ENCODE peak calls at places on chromosomes 11 and 22, in eight cellular contexts. E is stomach, P is GM12878, T is esophagus squamous epithelium, Z is suprapubic skin, B is A549, A is ovary, S is body of pancreas. N is an unnamed sample. For H3K4me1, the result is how much of the 10 kb centered on the place peaks cover.

GRCh38 chr11:75270896-75271415 is 30.4 kb downstream of the TPBGL start:
- DNase-seq in E (no peak), P (no peak), T (no peak), Z (peak), B (peak), A (no peak), S (no peak), N (no peak)

GRCh38 chr11:130798280-130798679 is 118.0 kb downstream of the SNX19 start:
- DNase-seq in E (no peak), P (no peak), T (no peak), Z (no peak), B (peak), A (no peak), S (no peak), N (no peak)

GRCh38 chr11:95923730-95924413 is at the start of gene MTMR2:
- DNase-seq in E (peak), P (peak), T (peak), Z (peak), B (peak), A (peak), S (peak), N (peak)

GRCh38 chr11:47395225-47396048 is 13.0 kb upstream of the SLC39A13 start:
- DNase-seq in E (no peak), P (no peak), T (no peak), Z (peak), B (no peak), A (no peak), S (no peak), N (no peak)

GRCh38 chr11:84437129-84438123 is 1151.3 kb upstream of the CCDC90B start:
- DNase-seq in E (peak), P (peak), T (no peak), Z (no peak), B (peak), A (no peak), S (peak), N (no peak)

GRCh38 chr11:111176603-111177002 is 68.9 kb upstream of the POU2AF2 start:
- DNase-seq in E (no peak), P (peak), T (no peak), Z (no peak), B (no peak), A (no peak), S (no peak), N (no peak)

GRCh38 chr22:47600281-47600680 is 837.8 kb downstream of the TBC1D22A start:
- DNase-seq in E (no peak), P (no peak), T (no peak), Z (peak), B (no peak), A (no peak), S (no peak), N (no peak)

GRCh38 chr11:19232910-19233503 is 7.7 kb downstream of the E2F8 start:
- DNase-seq in E (no peak), P (no peak), T (no peak), Z (no peak), B (peak), A (no peak), S (no peak), N (no peak)

GRCh38 chr11:28346721-28347120 is 238.5 kb downstream of the METTL15 start:
- DNase-seq in E (no peak), P (no peak), T (no peak), Z (no peak), B (no peak), A (no peak), S (no peak), N (no peak)

GRCh38 chr11:27213232-27213660 is 149.8 kb downstream of the CCDC34 start:
- DNase-seq in E (no peak), P (peak), T (no peak), Z (no peak), B (no peak), A (no peak), S (peak), N (no peak)

GRCh38 chr22:23531283-23531921 is 48.7 kb downstream of the IGLL1 start:
- DNase-seq in E (no peak), P (no peak), T (no peak), Z (peak), B (no peak), A (no peak), S (no peak), N (no peak)

GRCh38 chr11:58575377-58576020 is at the start of gene LPXN:
- DNase-seq in E (no peak), P (no peak), T (no peak), Z (no peak), B (no peak), A (no peak), S (peak), N (no peak)
- H3K4me1 ChIP-seq in E (half or more), P (under half), T (under half), Z (half or more), B (under half), A (under half), S (under half), N (under half)

GRCh38 chr22:19132693-19133400 is 1.7 kb downstream of the TSSK2 start:
- DNase-seq in E (no peak), P (no peak), T (no peak), Z (no peak), B (no peak), A (no peak), S (no peak), N (no peak)
- TF ChIP-seq POLR2A in E (no peak), P (no peak), T (no peak), Z (no peak), B (no peak), A (no peak), S (no peak), N (no peak)

DNA sequence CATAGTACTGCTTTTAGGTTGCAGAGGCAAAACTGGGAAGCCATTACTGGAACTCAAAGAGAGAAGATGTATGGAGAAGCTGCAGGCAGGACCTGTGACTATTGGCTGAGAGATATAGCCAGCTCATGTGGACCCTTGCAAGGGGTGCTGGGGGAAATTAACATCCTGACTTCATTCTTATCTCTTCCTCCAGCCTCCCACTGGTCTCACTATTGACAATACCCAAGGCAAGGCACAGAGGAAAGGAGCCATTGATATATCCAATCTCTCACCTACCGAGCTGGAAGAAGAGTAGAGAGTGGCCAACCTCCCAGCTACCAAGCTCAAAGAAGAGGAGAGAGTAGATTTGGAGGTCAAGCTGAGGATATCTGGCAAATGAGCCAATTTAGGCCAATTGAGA is 36.8 kb upstream of the ZBED5 start:
- DNase-seq in E (no peak), P (no peak), T (no peak), Z (no peak), B (no peak), A (no peak), S (no peak), N (no peak)
- H3K4me1 ChIP-seq in E (under half), P (under half), T (under half), Z (under half), B (half or more), A (under half), S (under half), N (under half)

GRCh38 chr22:27114186-27114585 is 456.8 kb downstream of the MIAT start:
- DNase-seq in E (no peak), P (no peak), T (no peak), Z (no peak), B (no peak), A (no peak), S (no peak), N (no peak)

GRCh38 chr22:27112273-27112672 is 454.9 kb downstream of the MIAT start:
- DNase-seq in E (no peak), P (no peak), T (no peak), Z (no peak), B (peak), A (no peak), S (no peak), N (no peak)

GRCh38 chr22:27111796-27112195 is 454.4 kb downstream of the MIAT start:
- DNase-seq in E (no peak), P (no peak), T (no peak), Z (no peak), B (no peak), A (no peak), S (no peak), N (no peak)

GRCh38 chr22:27115410-27115809 is 458.0 kb downstream of the MIAT start:
- DNase-seq in E (no peak), P (no peak), T (no peak), Z (no peak), B (no peak), A (no peak), S (no peak), N (no peak)

DNA sequence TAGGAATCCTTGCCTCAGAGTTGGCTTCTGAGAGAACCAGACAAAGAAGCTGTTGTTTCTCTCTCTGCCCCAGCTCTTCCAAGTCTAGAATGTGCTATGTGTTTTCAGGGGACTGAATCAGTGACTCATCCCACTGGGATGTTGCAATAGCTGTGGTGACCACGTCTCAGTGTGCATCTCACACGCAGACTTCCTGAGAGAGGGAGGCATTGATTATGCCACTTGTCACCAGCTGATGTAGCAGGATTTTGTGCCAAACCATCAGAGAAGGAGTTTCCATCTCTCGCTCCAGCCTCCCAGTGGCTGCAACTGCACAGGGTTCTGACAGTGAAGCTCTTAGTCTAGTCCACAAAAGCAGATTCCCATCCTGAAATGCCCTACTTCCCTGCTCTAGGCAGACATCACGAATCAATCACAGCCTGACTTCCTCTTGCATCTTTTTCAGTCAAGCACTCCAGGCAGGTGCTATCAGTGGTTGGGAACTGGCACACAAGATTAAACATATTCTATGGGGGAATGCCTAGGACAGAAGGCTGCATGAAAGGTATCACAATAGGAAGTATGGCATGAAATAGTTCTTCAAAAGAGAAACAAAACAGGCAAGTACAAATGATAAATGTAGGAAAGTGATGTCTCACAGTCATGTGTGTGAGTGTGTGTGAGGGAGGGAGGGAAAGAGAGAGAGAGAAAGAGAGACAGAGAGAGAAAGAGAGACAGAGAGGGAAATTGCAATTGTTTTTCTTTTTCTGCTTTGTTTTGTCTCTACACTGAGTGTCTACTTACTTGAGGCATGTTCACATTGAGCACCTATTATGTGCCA is 456.0 kb downstream of the MIAT start:
- DNase-seq in E (peak), P (no peak), T (no peak), Z (peak), B (peak), A (no peak), S (peak), N (peak)
- TF ChIP-seq POLR2A in E (no peak), P (no peak), T (no peak), Z (no peak), B (no peak), A (no peak), S (no peak), N (no peak)

GRCh38 chr11:67056640-67057409 is at the start of gene RHOD:
- DNase-seq in E (peak), P (no peak), T (no peak), Z (no peak), B (no peak), A (peak), S (peak), N (no peak)

GRCh38 chr11:67058506-67058905 is 1.9 kb downstream of the RHOD start:
- DNase-seq in E (no peak), P (no peak), T (no peak), Z (no peak), B (no peak), A (no peak), S (no peak), N (no peak)

GRCh38 chr11:67055812-67056211 is 835 bp upstream of the RHOD start:
- DNase-seq in E (peak), P (no peak), T (no peak), Z (no peak), B (no peak), A (no peak), S (peak), N (no peak)

GRCh38 chr11:67056267-67056639 is 394 bp upstream of the RHOD start:
- DNase-seq in E (no peak), P (no peak), T (no peak), Z (no peak), B (no peak), A (no peak), S (no peak), N (no peak)

DNA sequence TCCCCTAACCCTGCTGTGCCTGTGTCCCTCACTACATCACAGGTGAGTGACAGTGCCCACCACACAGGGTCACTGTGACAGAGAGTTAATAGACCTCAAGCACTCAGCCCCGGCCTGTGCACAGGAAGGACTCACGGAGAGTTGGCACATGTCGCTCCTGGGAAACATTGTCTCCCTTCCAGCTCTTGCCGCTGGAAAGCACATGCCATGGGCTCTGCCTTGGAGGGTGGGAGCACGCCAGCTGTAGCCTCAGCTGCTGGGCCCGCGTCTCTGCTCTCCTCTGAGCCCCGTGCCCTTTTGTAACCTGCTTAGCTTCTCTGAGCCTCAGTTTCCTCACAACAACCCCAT is 737 bp downstream of the RHOD start:
- DNase-seq in E (no peak), P (no peak), T (no peak), Z (no peak), B (no peak), A (no peak), S (peak), N (no peak)
- H3K4me1 ChIP-seq in E (under half), P (under half), T (under half), Z (under half), B (half or more), A (under half), S (under half), N (under half)

GRCh38 chr11:86067230-86068137 is 1.4 kb downstream of the PICALM start:
- DNase-seq in E (no peak), P (no peak), T (no peak), Z (no peak), B (no peak), A (no peak), S (no peak), N (no peak)

GRCh38 chr11:86068951-86069407 is at the start of gene PICALM:
- DNase-seq in E (peak), P (peak), T (peak), Z (peak), B (peak), A (peak), S (peak), N (peak)

GRCh38 chr11:86068138-86068861 is 584 bp downstream of the PICALM start:
- DNase-seq in E (peak), P (no peak), T (no peak), Z (peak), B (peak), A (peak), S (peak), N (peak)

GRCh38 chr11:86070435-86071056 is 1.7 kb upstream of the PICALM start:
- DNase-seq in E (no peak), P (no peak), T (no peak), Z (no peak), B (no peak), A (no peak), S (no peak), N (no peak)

GRCh38 chr11:86069408-86070086 is 663 bp upstream of the PICALM start:
- DNase-seq in E (no peak), P (peak), T (no peak), Z (no peak), B (peak), A (no peak), S (peak), N (peak)
- TF ChIP-seq POLR2A in E (no peak), P (peak), T (no peak), Z (no peak), B (peak), A (no peak), S (no peak), N (no peak)

DNA sequence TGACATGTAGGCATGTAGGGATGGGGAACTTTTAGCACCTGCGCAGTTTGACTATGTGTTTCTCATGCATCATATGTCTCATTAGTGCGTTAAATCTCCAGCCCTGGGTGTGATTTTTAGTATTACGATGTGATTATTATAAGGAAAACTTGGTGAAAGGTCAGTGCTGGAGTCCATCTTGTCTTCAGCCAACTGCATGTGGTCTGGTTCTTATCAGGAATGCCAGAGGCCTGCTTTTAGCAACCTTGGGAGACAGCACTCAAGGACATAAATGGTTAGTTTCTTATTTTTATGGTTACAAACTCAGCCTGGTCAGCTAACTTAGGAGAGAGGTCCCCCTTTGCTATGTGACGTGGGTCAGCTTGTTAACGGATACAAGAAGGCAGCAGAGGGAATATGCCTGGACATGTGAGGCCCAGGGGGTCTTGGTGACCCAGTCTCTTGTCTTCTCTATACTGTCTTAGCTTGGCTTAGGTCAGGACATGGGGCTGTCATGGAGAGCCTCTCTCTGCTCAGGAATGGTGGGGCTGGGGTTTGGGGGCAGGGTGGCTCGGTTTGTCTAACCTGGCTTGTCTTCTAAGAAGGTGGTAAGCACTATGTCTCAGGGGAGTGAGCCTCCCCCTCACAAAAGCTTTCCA is 21.5 kb downstream of the KCTD21 start:
- DNase-seq in E (no peak), P (no peak), T (no peak), Z (no peak), B (no peak), A (peak), S (no peak), N (no peak)
- H3K4me1 ChIP-seq in E (half or more), P (under half), T (under half), Z (under half), B (under half), A (under half), S (under half), N (under half)

DNA sequence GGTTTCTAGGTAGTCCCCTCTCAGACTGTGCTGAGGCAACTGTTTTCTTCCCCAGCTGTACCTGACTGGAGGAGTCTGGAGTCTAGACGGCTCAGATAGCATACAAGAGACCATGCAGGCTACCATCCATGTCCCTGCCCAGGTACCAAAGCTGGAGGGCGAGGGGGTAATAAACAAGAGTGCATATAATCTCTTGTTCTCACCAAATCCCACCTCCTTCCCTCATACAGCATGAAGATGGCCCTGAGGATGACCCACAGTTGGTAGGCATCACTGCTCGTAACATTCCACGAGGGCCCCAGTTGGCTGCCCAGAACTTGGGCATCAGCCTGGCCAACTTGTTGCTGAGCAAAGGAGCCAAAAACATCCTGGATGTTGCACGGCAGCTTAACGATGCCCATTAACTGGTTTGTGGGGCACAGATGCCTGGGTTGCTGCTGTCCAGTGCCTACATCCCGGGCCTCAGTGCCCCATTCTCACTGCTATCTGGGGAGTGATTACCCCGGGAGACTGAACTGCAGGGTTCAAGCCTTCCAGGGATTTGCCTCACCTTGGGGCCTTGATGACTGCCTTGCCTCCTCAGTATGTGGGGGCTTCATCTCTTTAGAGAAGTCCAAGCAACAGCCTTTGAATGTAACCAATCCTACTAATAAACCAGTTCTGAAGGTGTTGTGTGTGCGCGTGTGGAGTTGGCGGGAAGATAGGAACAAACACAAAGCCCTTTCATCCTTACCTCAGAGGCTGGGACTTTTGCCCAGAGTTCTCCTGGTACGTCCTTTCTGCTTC is 8.4 kb downstream of the HMBS start:
- DNase-seq in E (peak), P (no peak), T (no peak), Z (no peak), B (no peak), A (no peak), S (peak), N (no peak)
- TF ChIP-seq POLR2A in E (no peak), P (peak), T (no peak), Z (no peak), B (no peak), A (no peak), S (no peak), N (no peak)

GRCh38 chr22:20239063-20239950 is 28.8 kb downstream of the RTN4R start:
- DNase-seq in E (no peak), P (no peak), T (no peak), Z (no peak), B (no peak), A (peak), S (no peak), N (peak)

GRCh38 chr22:20237480-20238440 is 30.4 kb downstream of the RTN4R start:
- DNase-seq in E (no peak), P (no peak), T (no peak), Z (no peak), B (no peak), A (peak), S (peak), N (no peak)

GRCh38 chr22:20240900-20241299 is 27.2 kb downstream of the RTN4R start:
- DNase-seq in E (no peak), P (no peak), T (no peak), Z (no peak), B (no peak), A (no peak), S (no peak), N (no peak)

GRCh38 chr22:20239951-20240773 is 28.0 kb downstream of the RTN4R start:
- DNase-seq in E (no peak), P (no peak), T (no peak), Z (no peak), B (no peak), A (peak), S (no peak), N (no peak)

DNA sequence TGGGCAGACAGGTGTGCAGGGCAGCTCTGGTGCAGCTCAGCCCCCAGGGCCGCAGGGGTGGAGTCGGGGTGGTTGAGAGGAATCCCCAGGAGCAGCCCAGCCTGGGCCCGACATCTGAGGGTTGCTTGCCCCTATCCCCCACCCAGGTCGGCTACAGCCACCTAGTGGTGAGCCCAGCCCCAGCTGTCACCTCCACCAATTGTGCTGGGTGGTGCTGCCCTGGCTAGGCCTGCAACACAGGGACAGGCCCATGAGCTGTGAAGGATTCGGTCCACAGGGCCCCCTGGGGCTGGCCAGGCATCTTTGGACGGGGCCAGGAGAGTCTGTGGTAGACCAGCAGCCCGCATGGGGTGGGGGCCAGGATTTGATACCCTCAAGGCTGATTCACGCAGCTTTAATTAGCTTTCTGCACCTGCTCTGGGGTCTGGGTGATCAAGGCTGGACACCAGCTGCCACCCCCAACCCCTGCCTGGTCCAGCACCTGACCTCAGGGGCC is 29.5 kb downstream of the RTN4R start:
- DNase-seq in E (peak), P (no peak), T (no peak), Z (no peak), B (peak), A (no peak), S (peak), N (no peak)
- H3K4me1 ChIP-seq in E (under half), P (under half), T (under half), Z (half or more), B (under half), A (under half), S (under half), N (under half)